ENCODE peak calls at places on chromosome 19, in six cellular contexts. C is substantia nigra; Z is SK-N-SH; Q is MV-4-11; G is neural crest cell; S is stimulated activated CD8-positive, alpha-beta memory T cell treated with anti-CD3 and anti-CD28 coated beads, Interleukin-12 subunit alpha, Interleukin-12 subunit beta, amount 100 ng/mL, for 1 hour. L is an unnamed sample.

GRCh38 chr19:51066393-51066792 is 1.5 kb upstream of the KLK13 start:
- DNase-seq in C (no peak), G (no peak), S (no peak), Q (no peak), Z (no peak), L (no peak)

GRCh38 chr19:30754162-30754561 is 382.0 kb downstream of the ZNF536 start:
- DNase-seq in G (no peak), Z (no peak), Q (no peak), S (no peak), C (no peak), L (no peak)

GRCh38 chr19:9139609-9140158 is 513 bp upstream of the ZNF317 start:
- DNase-seq in S (no peak), G (no peak), Z (no peak), Q (no peak), C (no peak), L (no peak)

GRCh38 chr19:12162882-12163806 is at the start of gene ZNF136:
- DNase-seq in Q (peak; percentile 96), G (peak; percentile 84), S (peak; percentile 87), C (peak; percentile 90), Z (peak; percentile 98), L (peak; percentile 77)

GRCh38 chr19:42293539-42293938 is 8.4 kb upstream of the PRR19 start:
- DNase-seq in G (no peak), C (no peak), Z (no peak), S (no peak), Q (no peak), L (no peak)

GRCh38 chr19:23991170-23991569 is 76.5 kb downstream of the ZNF726 start:
- DNase-seq in C (peak; percentile 27), Z (no peak), G (no peak), S (no peak), Q (no peak), L (no peak)

GRCh38 chr19:52741951-52742485 is 7.2 kb upstream of the ZNF611 start:
- DNase-seq in S (no peak), Q (no peak), G (no peak), C (no peak), Z (no peak), L (no peak)

GRCh38 chr19:10583021-10583776 is 3.9 kb downstream of the AP1M2 start:
- DNase-seq in Z (no peak), Q (no peak), C (no peak), G (no peak), S (no peak), L (no peak)

GRCh38 chr19:38317104-38317612 is 1.4 kb upstream of the YIF1B start:
- DNase-seq in C (no peak), G (no peak), S (no peak), Z (no peak), Q (peak; percentile 80), L (no peak)

GRCh38 chr19:45280471-45280961 is 29.4 kb downstream of the MARK4 start:
- DNase-seq in S (no peak), Q (peak; percentile 77), Z (no peak), C (no peak), G (no peak), L (no peak)

GRCh38 chr19:33268162-33268991 is 34.0 kb downstream of the CEBPA start:
- DNase-seq in S (no peak), Q (peak; percentile 83), Z (no peak), C (no peak), G (no peak), L (no peak)

GRCh38 chr19:11948646-11949045 is 16.2 kb upstream of the ZNF763 start:
- DNase-seq in S (no peak), C (no peak), G (no peak), Q (no peak), Z (no peak), L (no peak)

GRCh38 chr19:3434630-3435553 is 45.4 kb downstream of the SMIM24 start:
- DNase-seq in Z (peak; percentile 97), Q (peak; percentile 97), C (peak; percentile 94), S (peak; percentile 92), G (peak; percentile 94), L (peak; percentile 91)

GRCh38 chr19:13748169-13748884 is 16.0 kb upstream of the MRI1 start:
- DNase-seq in S (no peak), Z (peak; percentile 37), G (no peak), Q (peak; percentile 31), C (peak; percentile 22), L (no peak)

GRCh38 chr19:39444598-39445257 is 654 bp upstream of the SUPT5H start:
- DNase-seq in Q (no peak), S (no peak), G (no peak), C (no peak), Z (no peak), L (no peak)

GRCh38 chr19:10516671-10517286 is 468 bp downstream of the S1PR5 start:
- DNase-seq in Q (no peak), S (no peak), G (no peak), C (no peak), Z (no peak), L (peak; percentile 29)

GRCh38 chr19:42023121-42023942 is 29.3 kb upstream of the ATP1A3 start:
- DNase-seq in S (no peak), G (peak; percentile 24), Z (peak; percentile 63), Q (peak; percentile 22), C (no peak), L (peak; percentile 69)

GRCh38 chr19:12867120-12868099 is 13.8 kb downstream of the DNASE2 start:
- DNase-seq in C (no peak), Q (no peak), S (peak; percentile 52), Z (peak; percentile 84), G (peak; percentile 85), L (peak; percentile 40)

GRCh38 chr19:49216076-49216475 is 58.5 kb downstream of the TRPM4 start:
- DNase-seq in G (no peak), Q (no peak), S (no peak), C (no peak), Z (no peak), L (no peak)

GRCh38 chr19:8461376-8461775 is 16.6 kb downstream of the HNRNPM start:
- DNase-seq in C (no peak), G (no peak), Z (no peak), S (no peak), Q (no peak), L (no peak)

GRCh38 chr19:14467391-14467790 is 7.8 kb downstream of the PTGER1 start:
- DNase-seq in Q (no peak), C (no peak), G (no peak), Z (no peak), S (no peak), L (no peak)

GRCh38 chr19:56660381-56661105 is 11.0 kb downstream of the ZNF835 start:
- DNase-seq in Z (peak; percentile 66), S (no peak), C (peak; percentile 48), G (no peak), Q (no peak), L (no peak)

GRCh38 chr19:4121815-4122214 is 2.1 kb downstream of the MAP2K2 start:
- DNase-seq in Z (no peak), S (no peak), Q (no peak), G (no peak), C (no peak), L (no peak)

GRCh38 chr19:20661150-20661819 is at the start of gene ZNF626:
- DNase-seq in Q (peak; percentile 63), Z (peak; percentile 89), G (peak; percentile 86), S (peak; percentile 84), C (peak; percentile 97), L (no peak)

GRCh38 chr19:46691948-46692347 is 25.0 kb downstream of the PRKD2 start:
- DNase-seq in C (no peak), Q (no peak), S (no peak), G (no peak), Z (no peak), L (no peak)

GRCh38 chr19:7595466-7596133 is at the start of gene CAMSAP3:
- DNase-seq in C (peak; percentile 84), S (no peak), Z (peak; percentile 90), Q (no peak), G (peak; percentile 38), L (peak; percentile 68)

GRCh38 chr19:45470147-45471081 is 2.6 kb downstream of the FOSB start:
- DNase-seq in Z (no peak), S (peak; percentile 19), C (no peak), G (no peak), Q (peak; percentile 20), L (no peak)

GRCh38 chr19:50817941-50818858 is 5.4 kb downstream of the KLK1 start:
- DNase-seq in Z (peak; percentile 95), S (peak; percentile 7), Q (peak; percentile 47), G (peak; percentile 66), C (peak; percentile 24), L (peak; percentile 56)

L was measured in HAP-1.